ENCODE peak calls at places on chromosome 12, in nine cellular contexts. One of them, this sample, is unnamed.

GRCh38 chr12:119505001-119505400 is 88.6 kb upstream of the TMEM233 start:
- DNase-seq in H9: no peak
- DNase-seq in stimulated activated CD4-positive, alpha-beta T cell treated with anti-CD3 and anti-CD28 coated beads, TNF-alpha, amount 100 ng/mL, for 1 hour: no peak
- DNase-seq in astrocyte of the spinal cord: peak
- DNase-seq in DMS153: no peak
- DNase-seq in amniotic stem cell: no peak
- DNase-seq in HuH-7.5: no peak
- DNase-seq in iPS-NIHi11: no peak
- DNase-seq in left colon: no peak
- DNase-seq in this sample: no peak

GRCh38 chr12:54030442-54030801 is 2.2 kb downstream of the HOXC6 start:
- DNase-seq in DMS153: no peak
- DNase-seq in iPS-NIHi11: no peak
- DNase-seq in HuH-7.5: no peak
- DNase-seq in amniotic stem cell: no peak
- DNase-seq in astrocyte of the spinal cord: no peak
- DNase-seq in H9: no peak
- DNase-seq in left colon: no peak
- DNase-seq in stimulated activated CD4-positive, alpha-beta T cell treated with anti-CD3 and anti-CD28 coated beads, TNF-alpha, amount 100 ng/mL, for 1 hour: no peak
- DNase-seq in this sample: no peak

GRCh38 chr12:639566-639965 is 23.7 kb downstream of the NINJ2 start:
- DNase-seq in iPS-NIHi11: no peak
- DNase-seq in H9: no peak
- DNase-seq in amniotic stem cell: no peak
- DNase-seq in HuH-7.5: no peak
- DNase-seq in DMS153: no peak
- DNase-seq in astrocyte of the spinal cord: no peak
- DNase-seq in stimulated activated CD4-positive, alpha-beta T cell treated with anti-CD3 and anti-CD28 coated beads, TNF-alpha, amount 100 ng/mL, for 1 hour: no peak
- DNase-seq in left colon: no peak
- DNase-seq in this sample: no peak

GRCh38 chr12:116015525-116015924 is 262.0 kb downstream of the MED13L start:
- DNase-seq in amniotic stem cell: peak
- DNase-seq in astrocyte of the spinal cord: peak
- DNase-seq in H9: no peak
- DNase-seq in left colon: no peak
- DNase-seq in stimulated activated CD4-positive, alpha-beta T cell treated with anti-CD3 and anti-CD28 coated beads, TNF-alpha, amount 100 ng/mL, for 1 hour: no peak
- DNase-seq in DMS153: peak
- DNase-seq in HuH-7.5: peak
- DNase-seq in iPS-NIHi11: peak
- DNase-seq in this sample: peak

GRCh38 chr12:24880732-24881131 is 68.2 kb downstream of the BCAT1 start:
- DNase-seq in amniotic stem cell: no peak
- DNase-seq in left colon: no peak
- DNase-seq in HuH-7.5: no peak
- DNase-seq in DMS153: no peak
- DNase-seq in stimulated activated CD4-positive, alpha-beta T cell treated with anti-CD3 and anti-CD28 coated beads, TNF-alpha, amount 100 ng/mL, for 1 hour: no peak
- DNase-seq in iPS-NIHi11: no peak
- DNase-seq in astrocyte of the spinal cord: no peak
- DNase-seq in H9: no peak
- DNase-seq in this sample: no peak

GRCh38 chr12:25875661-25876060 is 82.8 kb upstream of the RASSF8 start:
- DNase-seq in astrocyte of the spinal cord: no peak
- DNase-seq in iPS-NIHi11: no peak
- DNase-seq in left colon: no peak
- DNase-seq in stimulated activated CD4-positive, alpha-beta T cell treated with anti-CD3 and anti-CD28 coated beads, TNF-alpha, amount 100 ng/mL, for 1 hour: no peak
- DNase-seq in DMS153: no peak
- DNase-seq in HuH-7.5: no peak
- DNase-seq in amniotic stem cell: no peak
- DNase-seq in H9: no peak
- DNase-seq in this sample: no peak

GRCh38 chr12:117377758-117378157 is 16.3 kb upstream of the NOS1 start:
- DNase-seq in astrocyte of the spinal cord: no peak
- DNase-seq in iPS-NIHi11: peak
- DNase-seq in H9: peak
- DNase-seq in amniotic stem cell: no peak
- DNase-seq in left colon: no peak
- DNase-seq in HuH-7.5: no peak
- DNase-seq in stimulated activated CD4-positive, alpha-beta T cell treated with anti-CD3 and anti-CD28 coated beads, TNF-alpha, amount 100 ng/mL, for 1 hour: no peak
- DNase-seq in DMS153: peak
- DNase-seq in this sample: no peak

GRCh38 chr12:7512528-7512927 is 9.0 kb upstream of the CD163 start:
- DNase-seq in astrocyte of the spinal cord: peak
- DNase-seq in DMS153: no peak
- DNase-seq in stimulated activated CD4-positive, alpha-beta T cell treated with anti-CD3 and anti-CD28 coated beads, TNF-alpha, amount 100 ng/mL, for 1 hour: no peak
- DNase-seq in H9: peak
- DNase-seq in HuH-7.5: no peak
- DNase-seq in iPS-NIHi11: no peak
- DNase-seq in left colon: no peak
- DNase-seq in amniotic stem cell: peak
- DNase-seq in this sample: peak

GRCh38 chr12:11576104-11576503 is 73.4 kb upstream of the ETV6 start:
- DNase-seq in DMS153: no peak
- DNase-seq in stimulated activated CD4-positive, alpha-beta T cell treated with anti-CD3 and anti-CD28 coated beads, TNF-alpha, amount 100 ng/mL, for 1 hour: no peak
- DNase-seq in H9: no peak
- DNase-seq in iPS-NIHi11: no peak
- DNase-seq in astrocyte of the spinal cord: peak
- DNase-seq in left colon: no peak
- DNase-seq in amniotic stem cell: no peak
- DNase-seq in HuH-7.5: no peak
- DNase-seq in this sample: peak

GRCh38 chr12:122489038-122489437 is 11.7 kb downstream of the ZCCHC8 start:
- DNase-seq in iPS-NIHi11: no peak
- DNase-seq in HuH-7.5: peak
- DNase-seq in H9: no peak
- DNase-seq in amniotic stem cell: no peak
- DNase-seq in astrocyte of the spinal cord: no peak
- DNase-seq in left colon: no peak
- DNase-seq in DMS153: no peak
- DNase-seq in stimulated activated CD4-positive, alpha-beta T cell treated with anti-CD3 and anti-CD28 coated beads, TNF-alpha, amount 100 ng/mL, for 1 hour: no peak
- DNase-seq in this sample: no peak

GRCh38 chr12:41932470-41932991 is 212.1 kb downstream of the GXYLT1 start:
- DNase-seq in stimulated activated CD4-positive, alpha-beta T cell treated with anti-CD3 and anti-CD28 coated beads, TNF-alpha, amount 100 ng/mL, for 1 hour: no peak
- DNase-seq in astrocyte of the spinal cord: peak
- DNase-seq in left colon: peak
- DNase-seq in iPS-NIHi11: peak
- DNase-seq in DMS153: peak
- DNase-seq in amniotic stem cell: no peak
- DNase-seq in HuH-7.5: peak
- DNase-seq in H9: peak
- DNase-seq in this sample: no peak

GRCh38 chr12:10354502-10354901 is 35.3 kb downstream of the KLRK1 start:
- DNase-seq in HuH-7.5: no peak
- DNase-seq in iPS-NIHi11: no peak
- DNase-seq in stimulated activated CD4-positive, alpha-beta T cell treated with anti-CD3 and anti-CD28 coated beads, TNF-alpha, amount 100 ng/mL, for 1 hour: no peak
- DNase-seq in left colon: no peak
- DNase-seq in amniotic stem cell: no peak
- DNase-seq in astrocyte of the spinal cord: peak
- DNase-seq in H9: peak
- DNase-seq in DMS153: no peak
- DNase-seq in this sample: peak

GRCh38 chr12:42625611-42626010 is 36.1 kb upstream of the PRICKLE1 start:
- DNase-seq in amniotic stem cell: no peak
- DNase-seq in DMS153: no peak
- DNase-seq in left colon: no peak
- DNase-seq in HuH-7.5: no peak
- DNase-seq in iPS-NIHi11: no peak
- DNase-seq in stimulated activated CD4-positive, alpha-beta T cell treated with anti-CD3 and anti-CD28 coated beads, TNF-alpha, amount 100 ng/mL, for 1 hour: no peak
- DNase-seq in astrocyte of the spinal cord: no peak
- DNase-seq in H9: no peak
- DNase-seq in this sample: no peak

GRCh38 chr12:44155349-44155748 is 319.5 kb downstream of the TMEM117 start:
- DNase-seq in left colon: no peak
- DNase-seq in H9: no peak
- DNase-seq in HuH-7.5: no peak
- DNase-seq in astrocyte of the spinal cord: no peak
- DNase-seq in iPS-NIHi11: no peak
- DNase-seq in amniotic stem cell: no peak
- DNase-seq in stimulated activated CD4-positive, alpha-beta T cell treated with anti-CD3 and anti-CD28 coated beads, TNF-alpha, amount 100 ng/mL, for 1 hour: no peak
- DNase-seq in DMS153: no peak
- DNase-seq in this sample: no peak

GRCh38 chr12:48956279-48957140 is 777 bp downstream of the ARF3 start:
- DNase-seq in iPS-NIHi11: peak
- DNase-seq in HuH-7.5: peak
- DNase-seq in amniotic stem cell: peak
- DNase-seq in stimulated activated CD4-positive, alpha-beta T cell treated with anti-CD3 and anti-CD28 coated beads, TNF-alpha, amount 100 ng/mL, for 1 hour: no peak
- DNase-seq in left colon: peak
- DNase-seq in astrocyte of the spinal cord: peak
- DNase-seq in DMS153: peak
- DNase-seq in H9: peak
- DNase-seq in this sample: peak

GRCh38 chr12:94207467-94208432 is 59.4 kb downstream of the PLXNC1 start:
- DNase-seq in astrocyte of the spinal cord: peak
- DNase-seq in left colon: no peak
- DNase-seq in stimulated activated CD4-positive, alpha-beta T cell treated with anti-CD3 and anti-CD28 coated beads, TNF-alpha, amount 100 ng/mL, for 1 hour: no peak
- DNase-seq in DMS153: no peak
- DNase-seq in iPS-NIHi11: no peak
- DNase-seq in amniotic stem cell: no peak
- DNase-seq in H9: no peak
- DNase-seq in HuH-7.5: no peak
- DNase-seq in this sample: no peak

GRCh38 chr12:108619369-108620160 is 14.1 kb downstream of the SELPLG start:
- DNase-seq in left colon: no peak
- DNase-seq in H9: no peak
- DNase-seq in DMS153: no peak
- DNase-seq in stimulated activated CD4-positive, alpha-beta T cell treated with anti-CD3 and anti-CD28 coated beads, TNF-alpha, amount 100 ng/mL, for 1 hour: no peak
- DNase-seq in amniotic stem cell: no peak
- DNase-seq in iPS-NIHi11: no peak
- DNase-seq in astrocyte of the spinal cord: no peak
- DNase-seq in HuH-7.5: no peak
- DNase-seq in this sample: no peak

GRCh38 chr12:113149361-113150150 is at the start of gene CFAP73:
- DNase-seq in H9: peak
- DNase-seq in DMS153: peak
- DNase-seq in amniotic stem cell: peak
- DNase-seq in left colon: peak
- DNase-seq in iPS-NIHi11: peak
- DNase-seq in astrocyte of the spinal cord: peak
- DNase-seq in HuH-7.5: peak
- DNase-seq in stimulated activated CD4-positive, alpha-beta T cell treated with anti-CD3 and anti-CD28 coated beads, TNF-alpha, amount 100 ng/mL, for 1 hour: no peak
- DNase-seq in this sample: peak

GRCh38 chr12:97556201-97556824 is 93.7 kb downstream of the RMST start:
- DNase-seq in astrocyte of the spinal cord: peak
- DNase-seq in left colon: no peak
- DNase-seq in stimulated activated CD4-positive, alpha-beta T cell treated with anti-CD3 and anti-CD28 coated beads, TNF-alpha, amount 100 ng/mL, for 1 hour: no peak
- DNase-seq in H9: no peak
- DNase-seq in HuH-7.5: no peak
- DNase-seq in amniotic stem cell: no peak
- DNase-seq in DMS153: no peak
- DNase-seq in iPS-NIHi11: peak
- DNase-seq in this sample: peak

GRCh38 chr12:22684124-22684523 is 59.2 kb downstream of the ETNK1 start:
- DNase-seq in iPS-NIHi11: no peak
- DNase-seq in H9: no peak
- DNase-seq in DMS153: no peak
- DNase-seq in HuH-7.5: no peak
- DNase-seq in stimulated activated CD4-positive, alpha-beta T cell treated with anti-CD3 and anti-CD28 coated beads, TNF-alpha, amount 100 ng/mL, for 1 hour: no peak
- DNase-seq in amniotic stem cell: no peak
- DNase-seq in astrocyte of the spinal cord: no peak
- DNase-seq in left colon: no peak
- DNase-seq in this sample: no peak

GRCh38 chr12:21815306-21816062 is 41.0 kb upstream of the KCNJ8 start:
- DNase-seq in amniotic stem cell: no peak
- DNase-seq in DMS153: no peak
- DNase-seq in astrocyte of the spinal cord: peak
- DNase-seq in iPS-NIHi11: no peak
- DNase-seq in left colon: no peak
- DNase-seq in H9: no peak
- DNase-seq in HuH-7.5: no peak
- DNase-seq in stimulated activated CD4-positive, alpha-beta T cell treated with anti-CD3 and anti-CD28 coated beads, TNF-alpha, amount 100 ng/mL, for 1 hour: no peak
- DNase-seq in this sample: no peak

GRCh38 chr12:8822298-8822697 is at the start of gene A2ML1:
- DNase-seq in left colon: no peak
- DNase-seq in HuH-7.5: no peak
- DNase-seq in iPS-NIHi11: no peak
- DNase-seq in astrocyte of the spinal cord: no peak
- DNase-seq in H9: no peak
- DNase-seq in amniotic stem cell: no peak
- DNase-seq in DMS153: no peak
- DNase-seq in stimulated activated CD4-positive, alpha-beta T cell treated with anti-CD3 and anti-CD28 coated beads, TNF-alpha, amount 100 ng/mL, for 1 hour: no peak
- DNase-seq in this sample: no peak

GRCh38 chr12:67651380-67651695 is 2.8 kb downstream of the DYRK2 start:
- DNase-seq in amniotic stem cell: no peak
- DNase-seq in iPS-NIHi11: no peak
- DNase-seq in DMS153: no peak
- DNase-seq in stimulated activated CD4-positive, alpha-beta T cell treated with anti-CD3 and anti-CD28 coated beads, TNF-alpha, amount 100 ng/mL, for 1 hour: no peak
- DNase-seq in astrocyte of the spinal cord: peak
- DNase-seq in left colon: no peak
- DNase-seq in HuH-7.5: peak
- DNase-seq in H9: no peak
- DNase-seq in this sample: peak

GRCh38 chr12:64943686-64944085 is 119.2 kb downstream of the TBC1D30 start:
- DNase-seq in DMS153: no peak
- DNase-seq in astrocyte of the spinal cord: peak
- DNase-seq in amniotic stem cell: no peak
- DNase-seq in left colon: no peak
- DNase-seq in HuH-7.5: no peak
- DNase-seq in H9: no peak
- DNase-seq in stimulated activated CD4-positive, alpha-beta T cell treated with anti-CD3 and anti-CD28 coated beads, TNF-alpha, amount 100 ng/mL, for 1 hour: no peak
- DNase-seq in iPS-NIHi11: no peak
- DNase-seq in this sample: peak

GRCh38 chr12:62138527-62138926 is 121.7 kb upstream of the USP15 start:
- DNase-seq in iPS-NIHi11: no peak
- DNase-seq in left colon: no peak
- DNase-seq in stimulated activated CD4-positive, alpha-beta T cell treated with anti-CD3 and anti-CD28 coated beads, TNF-alpha, amount 100 ng/mL, for 1 hour: no peak
- DNase-seq in H9: no peak
- DNase-seq in HuH-7.5: no peak
- DNase-seq in astrocyte of the spinal cord: no peak
- DNase-seq in DMS153: no peak
- DNase-seq in amniotic stem cell: no peak
- DNase-seq in this sample: no peak

GRCh38 chr12:76470028-76470939 is 89.3 kb downstream of the OSBPL8 start:
- DNase-seq in left colon: no peak
- DNase-seq in DMS153: no peak
- DNase-seq in iPS-NIHi11: peak
- DNase-seq in astrocyte of the spinal cord: peak
- DNase-seq in HuH-7.5: no peak
- DNase-seq in stimulated activated CD4-positive, alpha-beta T cell treated with anti-CD3 and anti-CD28 coated beads, TNF-alpha, amount 100 ng/mL, for 1 hour: no peak
- DNase-seq in amniotic stem cell: peak
- DNase-seq in H9: no peak
- DNase-seq in this sample: peak

GRCh38 chr12:107444771-107445170 is 240.8 kb upstream of the PWP1 start:
- DNase-seq in amniotic stem cell: no peak
- DNase-seq in H9: no peak
- DNase-seq in left colon: no peak
- DNase-seq in HuH-7.5: no peak
- DNase-seq in astrocyte of the spinal cord: no peak
- DNase-seq in DMS153: no peak
- DNase-seq in iPS-NIHi11: no peak
- DNase-seq in stimulated activated CD4-positive, alpha-beta T cell treated with anti-CD3 and anti-CD28 coated beads, TNF-alpha, amount 100 ng/mL, for 1 hour: no peak
- DNase-seq in this sample: no peak

GRCh38 chr12:2341051-2341751 is 288.4 kb downstream of the CACNA1C start:
- DNase-seq in stimulated activated CD4-positive, alpha-beta T cell treated with anti-CD3 and anti-CD28 coated beads, TNF-alpha, amount 100 ng/mL, for 1 hour: no peak
- DNase-seq in HuH-7.5: no peak
- DNase-seq in DMS153: no peak
- DNase-seq in amniotic stem cell: no peak
- DNase-seq in astrocyte of the spinal cord: no peak
- DNase-seq in H9: no peak
- DNase-seq in iPS-NIHi11: no peak
- DNase-seq in left colon: no peak
- DNase-seq in this sample: no peak

GRCh38 chr12:79426121-79426520 is 264.6 kb downstream of the PAWR start:
- DNase-seq in HuH-7.5: no peak
- DNase-seq in amniotic stem cell: no peak
- DNase-seq in left colon: no peak
- DNase-seq in astrocyte of the spinal cord: no peak
- DNase-seq in stimulated activated CD4-positive, alpha-beta T cell treated with anti-CD3 and anti-CD28 coated beads, TNF-alpha, amount 100 ng/mL, for 1 hour: no peak
- DNase-seq in iPS-NIHi11: no peak
- DNase-seq in H9: no peak
- DNase-seq in DMS153: no peak
- DNase-seq in this sample: no peak

GRCh38 chr12:131530427-131530826 is 180.5 kb upstream of the SFSWAP start:
- DNase-seq in amniotic stem cell: no peak
- DNase-seq in HuH-7.5: no peak
- DNase-seq in astrocyte of the spinal cord: no peak
- DNase-seq in iPS-NIHi11: no peak
- DNase-seq in DMS153: no peak
- DNase-seq in stimulated activated CD4-positive, alpha-beta T cell treated with anti-CD3 and anti-CD28 coated beads, TNF-alpha, amount 100 ng/mL, for 1 hour: no peak
- DNase-seq in H9: no peak
- DNase-seq in left colon: no peak
- DNase-seq in this sample: no peak

GRCh38 chr12:82714427-82714826 is 27.7 kb downstream of the TMTC2 start:
- DNase-seq in left colon: no peak
- DNase-seq in H9: no peak
- DNase-seq in iPS-NIHi11: no peak
- DNase-seq in stimulated activated CD4-positive, alpha-beta T cell treated with anti-CD3 and anti-CD28 coated beads, TNF-alpha, amount 100 ng/mL, for 1 hour: no peak
- DNase-seq in DMS153: no peak
- DNase-seq in astrocyte of the spinal cord: no peak
- DNase-seq in HuH-7.5: no peak
- DNase-seq in amniotic stem cell: no peak
- DNase-seq in this sample: no peak

This sample was measured in EL.